ENCODE peak calls at places on chromosome 17, in four cellular contexts. C is HepG2, I is GM12878, A is K562. X is an unnamed sample.

GRCh38 chr17:82441686-82442487 is 8.7 kb downstream of the CYBC1 start:
- DNase-seq in C (no peak), I (no peak), A (no peak), X (no peak)

GRCh38 chr17:65278050-65278819 is 141.1 kb downstream of the RGS9 start:
- DNase-seq in C (peak), I (no peak), A (peak), X (peak)

GRCh38 chr17:19727466-19728113 is 11.2 kb upstream of the SLC47A2 start:
- DNase-seq in C (no peak), I (no peak), A (no peak), X (no peak)

GRCh38 chr17:835263-835662 is 53.1 kb downstream of the MRM3 start:
- DNase-seq in C (peak), I (no peak), A (no peak), X (no peak)

GRCh38 chr17:8742274-8742673 is 2.4 kb downstream of the CCDC42 start:
- DNase-seq in C (no peak), I (no peak), A (no peak), X (no peak)

GRCh38 chr17:20191066-20191465 is 181.9 kb downstream of the SPECC1 start:
- DNase-seq in C (no peak), I (no peak), A (no peak), X (no peak)

GRCh38 chr17:1005361-1005946 is 8.5 kb downstream of the TIMM22 start:
- DNase-seq in C (no peak), I (no peak), A (no peak), X (no peak)

GRCh38 chr17:15944720-15945492 is at the start of gene ADORA2B:
- DNase-seq in C (peak), I (no peak), A (peak), X (peak)

GRCh38 chr17:57268176-57268575 is 11.9 kb downstream of the MSI2 start:
- DNase-seq in C (no peak), I (no peak), A (no peak), X (no peak)

GRCh38 chr17:2688351-2689342 is 22.9 kb downstream of the CLUH start:
- DNase-seq in C (peak), I (no peak), A (no peak), X (no peak)

GRCh38 chr17:58007781-58008706 is 998 bp upstream of the SRSF1 start:
- DNase-seq in C (no peak), I (no peak), A (no peak), X (no peak)

GRCh38 chr17:9904277-9905077 is 594 bp downstream of the RCVRN start:
- DNase-seq in C (no peak), I (no peak), A (no peak), X (no peak)

GRCh38 chr17:43018008-43018853 is 4.0 kb downstream of the VAT1 start:
- DNase-seq in C (no peak), I (no peak), A (no peak), X (no peak)

GRCh38 chr17:82917656-82918345 is 78.0 kb upstream of the ZNF750 start:
- DNase-seq in C (peak), I (no peak), A (peak), X (peak)

GRCh38 chr17:41518789-41519449 is at the start of gene KRT15:
- DNase-seq in C (no peak), I (no peak), A (no peak), X (no peak)

GRCh38 chr17:2893422-2893914 is 97.2 kb downstream of the RAP1GAP2 start:
- DNase-seq in C (no peak), I (no peak), A (no peak), X (no peak)

GRCh38 chr17:60599220-60599619 is 773 bp upstream of the PPM1D start:
- DNase-seq in C (no peak), I (no peak), A (peak), X (no peak)

GRCh38 chr17:56678249-56679144 is 85.0 kb downstream of the NOG start:
- DNase-seq in C (no peak), I (no peak), A (no peak), X (peak)

GRCh38 chr17:12386240-12386639 is 279.4 kb upstream of the MYOCD start:
- DNase-seq in C (no peak), I (no peak), A (no peak), X (no peak)
- TF ChIP-seq ATF3 in C (no peak), I (no peak), A (no peak), X (no peak)

GRCh38 chr17:72021417-72022041 is 99.3 kb upstream of the SOX9 start:
- DNase-seq in C (no peak), I (no peak), A (no peak), X (no peak)
- TF ChIP-seq CREM in C (no peak), I (no peak), A (no peak), X (no peak)

DNA sequence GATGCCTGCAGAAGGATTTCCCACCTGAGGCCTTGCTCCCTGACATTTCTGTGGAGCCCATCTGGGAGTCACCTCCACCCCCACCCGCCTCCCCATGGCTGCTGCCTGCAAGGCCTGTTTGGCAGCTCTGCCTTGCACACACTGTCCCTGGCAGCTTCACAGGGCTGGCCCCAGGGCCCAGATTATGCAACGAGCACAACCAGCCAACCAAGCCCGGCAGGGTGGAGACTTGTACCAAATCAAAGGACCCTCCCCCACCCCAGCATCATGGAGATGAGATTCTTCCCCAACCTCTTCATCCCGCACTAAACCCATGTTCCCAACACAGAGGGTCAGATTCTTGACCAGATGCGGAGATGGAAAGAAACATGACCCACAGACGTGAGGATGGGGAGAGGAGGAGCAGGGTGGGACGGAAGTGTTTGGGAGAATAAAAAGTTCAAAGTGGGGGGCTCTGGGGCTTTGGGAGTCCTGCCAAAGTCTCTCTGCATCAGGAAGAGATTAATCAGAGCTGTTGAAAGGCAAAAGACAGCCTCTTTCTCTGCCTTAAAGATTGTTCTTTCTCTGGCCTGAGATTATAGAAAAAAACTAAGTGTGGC is 3.8 kb downstream of the SMARCD2 start:
- DNase-seq in C (no peak), I (no peak), A (no peak), X (peak)
- TF ChIP-seq ESRRA in C (no peak), I (no peak), A (no peak), X (no peak)

DNA sequence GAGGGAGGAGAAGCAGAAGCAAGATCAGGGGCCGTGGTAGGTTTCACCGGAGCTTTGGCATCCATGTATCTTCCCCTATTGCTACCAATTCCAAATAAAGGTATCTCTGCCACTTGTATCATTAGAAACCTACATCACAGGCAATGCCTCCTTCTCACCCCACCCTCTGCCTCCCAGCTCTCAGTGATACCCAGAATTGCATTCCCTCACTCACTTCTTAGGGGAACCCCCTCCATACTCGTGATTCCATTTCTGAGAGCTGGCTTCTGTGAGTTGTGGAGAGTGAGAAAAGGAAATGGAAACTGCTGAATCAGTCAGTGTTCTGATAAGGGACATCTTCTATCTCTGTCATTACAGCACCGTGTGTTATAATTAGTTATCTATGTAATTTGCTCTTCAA is 2.3 kb upstream of the CCL3 start:
- DNase-seq in C (no peak), I (peak), A (no peak), X (no peak)
- TF ChIP-seq ATF3 in C (no peak), I (no peak), A (no peak), X (no peak)

GRCh38 chr17:54902611-54903010 is 2.0 kb downstream of the TOM1L1 start:
- DNase-seq in C (no peak), I (no peak), A (no peak), X (no peak)
- TF ChIP-seq CREM in C (no peak), I (no peak), A (no peak), X (no peak)

GRCh38 chr17:46025060-46025459 is 26.0 kb downstream of the STH start:
- DNase-seq in C (no peak), I (no peak), A (no peak), X (no peak)
- TF ChIP-seq ESRRA in C (no peak), I (no peak), A (no peak), X (no peak)

X was measured in WTC11.